ENCODE peak calls at places on chromosomes 12 and 14, in seven cellular contexts. One of them, this sample, is unnamed.

GRCh38 chr14:54709444-54709843 is 142.5 kb downstream of the SAMD4A start:
- DNase-seq in K562: no peak
- DNase-seq in ELR: no peak
- DNase-seq in activated CD4-positive, alpha-beta T cell treated with anti-CD3 and anti-CD28 coated beads, Interleukin-2, amount 10 ng/mL, durations not matched to agents 7 days and 5 days: no peak
- DNase-seq in NCI-H1417 treated with DMSO at 0.1 percent for 48 hours: no peak
- DNase-seq in neuronal stem cell: no peak
- DNase-seq in AG04450: no peak
- DNase-seq in this sample: no peak

GRCh38 chr12:131199221-131199620 is 245.5 kb downstream of the ADGRD1 start:
- DNase-seq in K562: no peak
- DNase-seq in ELR: no peak
- DNase-seq in activated CD4-positive, alpha-beta T cell treated with anti-CD3 and anti-CD28 coated beads, Interleukin-2, amount 10 ng/mL, durations not matched to agents 7 days and 5 days: no peak
- DNase-seq in NCI-H1417 treated with DMSO at 0.1 percent for 48 hours: no peak
- DNase-seq in neuronal stem cell: no peak
- DNase-seq in AG04450: no peak
- DNase-seq in this sample: no peak

GRCh38 chr12:79121486-79121885 is 256.9 kb downstream of the SYT1 start:
- DNase-seq in K562: peak; percentile 5
- DNase-seq in ELR: peak; percentile 15
- DNase-seq in activated CD4-positive, alpha-beta T cell treated with anti-CD3 and anti-CD28 coated beads, Interleukin-2, amount 10 ng/mL, durations not matched to agents 7 days and 5 days: no peak
- DNase-seq in NCI-H1417 treated with DMSO at 0.1 percent for 48 hours: no peak
- DNase-seq in neuronal stem cell: no peak
- DNase-seq in AG04450: no peak
- DNase-seq in this sample: peak; percentile 15

GRCh38 chr12:28059678-28060077 is 87.1 kb upstream of the PTHLH start:
- DNase-seq in K562: no peak
- DNase-seq in ELR: no peak
- DNase-seq in activated CD4-positive, alpha-beta T cell treated with anti-CD3 and anti-CD28 coated beads, Interleukin-2, amount 10 ng/mL, durations not matched to agents 7 days and 5 days: no peak
- DNase-seq in NCI-H1417 treated with DMSO at 0.1 percent for 48 hours: no peak
- DNase-seq in neuronal stem cell: no peak
- DNase-seq in AG04450: no peak
- DNase-seq in this sample: no peak

GRCh38 chr12:106425061-106425706 is 67.6 kb downstream of the POLR3B start:
- DNase-seq in K562: peak; percentile 12
- DNase-seq in ELR: no peak
- DNase-seq in activated CD4-positive, alpha-beta T cell treated with anti-CD3 and anti-CD28 coated beads, Interleukin-2, amount 10 ng/mL, durations not matched to agents 7 days and 5 days: no peak
- DNase-seq in NCI-H1417 treated with DMSO at 0.1 percent for 48 hours: no peak
- DNase-seq in neuronal stem cell: no peak
- DNase-seq in AG04450: no peak
- DNase-seq in this sample: no peak

GRCh38 chr12:14993537-14994266 is 20.9 kb downstream of the PDE6H start:
- DNase-seq in K562: no peak
- DNase-seq in ELR: peak; percentile 56
- DNase-seq in activated CD4-positive, alpha-beta T cell treated with anti-CD3 and anti-CD28 coated beads, Interleukin-2, amount 10 ng/mL, durations not matched to agents 7 days and 5 days: no peak
- DNase-seq in NCI-H1417 treated with DMSO at 0.1 percent for 48 hours: no peak
- DNase-seq in neuronal stem cell: no peak
- DNase-seq in AG04450: no peak
- DNase-seq in this sample: peak; percentile 44

GRCh38 chr14:90970167-90970600 is 90.3 kb downstream of the RPS6KA5 start:
- DNase-seq in K562: no peak
- DNase-seq in ELR: peak; percentile 48
- DNase-seq in activated CD4-positive, alpha-beta T cell treated with anti-CD3 and anti-CD28 coated beads, Interleukin-2, amount 10 ng/mL, durations not matched to agents 7 days and 5 days: no peak
- DNase-seq in NCI-H1417 treated with DMSO at 0.1 percent for 48 hours: no peak
- DNase-seq in neuronal stem cell: no peak
- DNase-seq in AG04450: no peak
- DNase-seq in this sample: peak; percentile 4

GRCh38 chr12:81255947-81256346 is 178.1 kb downstream of the ACSS3 start:
- DNase-seq in K562: no peak
- DNase-seq in ELR: no peak
- DNase-seq in activated CD4-positive, alpha-beta T cell treated with anti-CD3 and anti-CD28 coated beads, Interleukin-2, amount 10 ng/mL, durations not matched to agents 7 days and 5 days: no peak
- DNase-seq in NCI-H1417 treated with DMSO at 0.1 percent for 48 hours: no peak
- DNase-seq in neuronal stem cell: no peak
- DNase-seq in AG04450: no peak
- DNase-seq in this sample: no peak

GRCh38 chr12:613996-614726 is 49.1 kb downstream of the NINJ2 start:
- DNase-seq in K562: no peak
- DNase-seq in ELR: peak; percentile 31
- DNase-seq in activated CD4-positive, alpha-beta T cell treated with anti-CD3 and anti-CD28 coated beads, Interleukin-2, amount 10 ng/mL, durations not matched to agents 7 days and 5 days: peak; percentile 32
- DNase-seq in NCI-H1417 treated with DMSO at 0.1 percent for 48 hours: no peak
- DNase-seq in neuronal stem cell: no peak
- DNase-seq in AG04450: no peak
- DNase-seq in this sample: no peak

GRCh38 chr12:53825246-53826081 is 73.7 kb upstream of the CISTR start:
- DNase-seq in K562: no peak
- DNase-seq in ELR: peak; percentile 90
- DNase-seq in activated CD4-positive, alpha-beta T cell treated with anti-CD3 and anti-CD28 coated beads, Interleukin-2, amount 10 ng/mL, durations not matched to agents 7 days and 5 days: no peak
- DNase-seq in NCI-H1417 treated with DMSO at 0.1 percent for 48 hours: no peak
- DNase-seq in neuronal stem cell: no peak
- DNase-seq in AG04450: no peak
- DNase-seq in this sample: peak; percentile 73

GRCh38 chr12:71109834-71110233 is 48.0 kb downstream of the TSPAN8 start:
- DNase-seq in K562: no peak
- DNase-seq in ELR: no peak
- DNase-seq in activated CD4-positive, alpha-beta T cell treated with anti-CD3 and anti-CD28 coated beads, Interleukin-2, amount 10 ng/mL, durations not matched to agents 7 days and 5 days: no peak
- DNase-seq in NCI-H1417 treated with DMSO at 0.1 percent for 48 hours: no peak
- DNase-seq in neuronal stem cell: no peak
- DNase-seq in AG04450: no peak
- DNase-seq in this sample: no peak

GRCh38 chr14:23877538-23878180 is 75.9 kb upstream of the DHRS4 start:
- DNase-seq in K562: no peak
- DNase-seq in ELR: no peak
- DNase-seq in activated CD4-positive, alpha-beta T cell treated with anti-CD3 and anti-CD28 coated beads, Interleukin-2, amount 10 ng/mL, durations not matched to agents 7 days and 5 days: no peak
- DNase-seq in NCI-H1417 treated with DMSO at 0.1 percent for 48 hours: no peak
- DNase-seq in neuronal stem cell: no peak
- DNase-seq in AG04450: no peak
- DNase-seq in this sample: no peak

GRCh38 chr14:69354383-69355154 is 43.5 kb downstream of the ERH start:
- DNase-seq in K562: no peak
- DNase-seq in ELR: no peak
- DNase-seq in activated CD4-positive, alpha-beta T cell treated with anti-CD3 and anti-CD28 coated beads, Interleukin-2, amount 10 ng/mL, durations not matched to agents 7 days and 5 days: peak; percentile 69
- DNase-seq in NCI-H1417 treated with DMSO at 0.1 percent for 48 hours: no peak
- DNase-seq in neuronal stem cell: no peak
- DNase-seq in AG04450: no peak
- DNase-seq in this sample: no peak

GRCh38 chr12:779745-780734 is 27.7 kb downstream of the WNK1 start:
- DNase-seq in K562: no peak
- DNase-seq in ELR: peak; percentile 84
- DNase-seq in activated CD4-positive, alpha-beta T cell treated with anti-CD3 and anti-CD28 coated beads, Interleukin-2, amount 10 ng/mL, durations not matched to agents 7 days and 5 days: no peak
- DNase-seq in NCI-H1417 treated with DMSO at 0.1 percent for 48 hours: no peak
- DNase-seq in neuronal stem cell: no peak
- DNase-seq in AG04450: peak; percentile 7
- DNase-seq in this sample: peak; percentile 79

GRCh38 chr12:132285991-132286681 is 43.3 kb downstream of the GALNT9 start:
- DNase-seq in K562: no peak
- DNase-seq in ELR: peak; percentile 24
- DNase-seq in activated CD4-positive, alpha-beta T cell treated with anti-CD3 and anti-CD28 coated beads, Interleukin-2, amount 10 ng/mL, durations not matched to agents 7 days and 5 days: no peak
- DNase-seq in NCI-H1417 treated with DMSO at 0.1 percent for 48 hours: no peak
- DNase-seq in neuronal stem cell: no peak
- DNase-seq in AG04450: peak; percentile 3
- DNase-seq in this sample: no peak

GRCh38 chr12:15535287-15535895 is 213.1 kb downstream of the PTPRO start:
- DNase-seq in K562: no peak
- DNase-seq in ELR: peak; percentile 9
- DNase-seq in activated CD4-positive, alpha-beta T cell treated with anti-CD3 and anti-CD28 coated beads, Interleukin-2, amount 10 ng/mL, durations not matched to agents 7 days and 5 days: no peak
- DNase-seq in NCI-H1417 treated with DMSO at 0.1 percent for 48 hours: no peak
- DNase-seq in neuronal stem cell: no peak
- DNase-seq in AG04450: no peak
- DNase-seq in this sample: no peak

GRCh38 chr12:105444050-105444808 is 113.7 kb downstream of the C12orf75 start:
- DNase-seq in K562: no peak
- DNase-seq in ELR: no peak
- DNase-seq in activated CD4-positive, alpha-beta T cell treated with anti-CD3 and anti-CD28 coated beads, Interleukin-2, amount 10 ng/mL, durations not matched to agents 7 days and 5 days: no peak
- DNase-seq in NCI-H1417 treated with DMSO at 0.1 percent for 48 hours: no peak
- DNase-seq in neuronal stem cell: no peak
- DNase-seq in AG04450: no peak
- DNase-seq in this sample: no peak

GRCh38 chr14:101248840-101249675 is 312.2 kb upstream of the DIO3 start:
- DNase-seq in K562: no peak
- DNase-seq in ELR: no peak
- DNase-seq in activated CD4-positive, alpha-beta T cell treated with anti-CD3 and anti-CD28 coated beads, Interleukin-2, amount 10 ng/mL, durations not matched to agents 7 days and 5 days: no peak
- DNase-seq in NCI-H1417 treated with DMSO at 0.1 percent for 48 hours: no peak
- DNase-seq in neuronal stem cell: no peak
- DNase-seq in AG04450: no peak
- DNase-seq in this sample: no peak

GRCh38 chr12:117507547-117507946 is 146.1 kb upstream of the NOS1 start:
- DNase-seq in K562: no peak
- DNase-seq in ELR: no peak
- DNase-seq in activated CD4-positive, alpha-beta T cell treated with anti-CD3 and anti-CD28 coated beads, Interleukin-2, amount 10 ng/mL, durations not matched to agents 7 days and 5 days: no peak
- DNase-seq in NCI-H1417 treated with DMSO at 0.1 percent for 48 hours: peak; percentile 94
- DNase-seq in neuronal stem cell: no peak
- DNase-seq in AG04450: no peak
- DNase-seq in this sample: no peak

GRCh38 chr14:96039633-96040311 is 610 bp downstream of the C14orf132 start:
- DNase-seq in K562: no peak
- DNase-seq in ELR: peak; percentile 31
- DNase-seq in activated CD4-positive, alpha-beta T cell treated with anti-CD3 and anti-CD28 coated beads, Interleukin-2, amount 10 ng/mL, durations not matched to agents 7 days and 5 days: no peak
- DNase-seq in NCI-H1417 treated with DMSO at 0.1 percent for 48 hours: peak; percentile 51
- DNase-seq in neuronal stem cell: peak; percentile 46
- DNase-seq in AG04450: no peak
- DNase-seq in this sample: no peak

GRCh38 chr14:103729496-103730448 is 14.2 kb downstream of the ZFYVE21 start:
- DNase-seq in K562: no peak
- DNase-seq in ELR: no peak
- DNase-seq in activated CD4-positive, alpha-beta T cell treated with anti-CD3 and anti-CD28 coated beads, Interleukin-2, amount 10 ng/mL, durations not matched to agents 7 days and 5 days: no peak
- DNase-seq in NCI-H1417 treated with DMSO at 0.1 percent for 48 hours: no peak
- DNase-seq in neuronal stem cell: no peak
- DNase-seq in AG04450: no peak
- DNase-seq in this sample: no peak

GRCh38 chr12:39605501-39605900 is 14.1 kb downstream of the ABCD2 start:
- DNase-seq in K562: no peak
- DNase-seq in ELR: peak; percentile 31
- DNase-seq in activated CD4-positive, alpha-beta T cell treated with anti-CD3 and anti-CD28 coated beads, Interleukin-2, amount 10 ng/mL, durations not matched to agents 7 days and 5 days: no peak
- DNase-seq in NCI-H1417 treated with DMSO at 0.1 percent for 48 hours: no peak
- DNase-seq in neuronal stem cell: no peak
- DNase-seq in AG04450: no peak
- DNase-seq in this sample: peak; percentile 55

GRCh38 chr12:85874064-85874463 is at the start of gene NTS:
- DNase-seq in K562: no peak
- DNase-seq in ELR: peak; percentile 57
- DNase-seq in activated CD4-positive, alpha-beta T cell treated with anti-CD3 and anti-CD28 coated beads, Interleukin-2, amount 10 ng/mL, durations not matched to agents 7 days and 5 days: no peak
- DNase-seq in NCI-H1417 treated with DMSO at 0.1 percent for 48 hours: no peak
- DNase-seq in neuronal stem cell: peak; percentile 31
- DNase-seq in AG04450: no peak
- DNase-seq in this sample: no peak

GRCh38 chr12:1594045-1594294 is 411 bp downstream of the FBXL14 start:
- DNase-seq in K562: no peak
- DNase-seq in ELR: peak; percentile 82
- DNase-seq in activated CD4-positive, alpha-beta T cell treated with anti-CD3 and anti-CD28 coated beads, Interleukin-2, amount 10 ng/mL, durations not matched to agents 7 days and 5 days: no peak
- DNase-seq in NCI-H1417 treated with DMSO at 0.1 percent for 48 hours: no peak
- DNase-seq in neuronal stem cell: no peak
- DNase-seq in AG04450: no peak
- DNase-seq in this sample: peak; percentile 77

GRCh38 chr12:25558566-25558965 is 5.5 kb upstream of the LMNTD1 start:
- DNase-seq in K562: no peak
- DNase-seq in ELR: peak; percentile 59
- DNase-seq in activated CD4-positive, alpha-beta T cell treated with anti-CD3 and anti-CD28 coated beads, Interleukin-2, amount 10 ng/mL, durations not matched to agents 7 days and 5 days: no peak
- DNase-seq in NCI-H1417 treated with DMSO at 0.1 percent for 48 hours: no peak
- DNase-seq in neuronal stem cell: no peak
- DNase-seq in AG04450: no peak
- DNase-seq in this sample: no peak

GRCh38 chr12:62977419-62977818 is 42.5 kb upstream of the PPM1H start:
- DNase-seq in K562: no peak
- DNase-seq in ELR: peak; percentile 63
- DNase-seq in activated CD4-positive, alpha-beta T cell treated with anti-CD3 and anti-CD28 coated beads, Interleukin-2, amount 10 ng/mL, durations not matched to agents 7 days and 5 days: no peak
- DNase-seq in NCI-H1417 treated with DMSO at 0.1 percent for 48 hours: no peak
- DNase-seq in neuronal stem cell: no peak
- DNase-seq in AG04450: no peak
- DNase-seq in this sample: no peak

GRCh38 chr12:68767191-68767590 is 21.2 kb downstream of the SLC35E3 start:
- DNase-seq in K562: no peak
- DNase-seq in ELR: no peak
- DNase-seq in activated CD4-positive, alpha-beta T cell treated with anti-CD3 and anti-CD28 coated beads, Interleukin-2, amount 10 ng/mL, durations not matched to agents 7 days and 5 days: no peak
- DNase-seq in NCI-H1417 treated with DMSO at 0.1 percent for 48 hours: no peak
- DNase-seq in neuronal stem cell: no peak
- DNase-seq in AG04450: no peak
- DNase-seq in this sample: no peak

GRCh38 chr12:68479261-68479581 is 131.5 kb upstream of the RAP1B start:
- DNase-seq in K562: no peak
- DNase-seq in ELR: no peak
- DNase-seq in activated CD4-positive, alpha-beta T cell treated with anti-CD3 and anti-CD28 coated beads, Interleukin-2, amount 10 ng/mL, durations not matched to agents 7 days and 5 days: no peak
- DNase-seq in NCI-H1417 treated with DMSO at 0.1 percent for 48 hours: no peak
- DNase-seq in neuronal stem cell: no peak
- DNase-seq in AG04450: peak; percentile 46
- DNase-seq in this sample: no peak

GRCh38 chr12:108484431-108484830 is 30.6 kb upstream of the FICD start:
- DNase-seq in K562: no peak
- DNase-seq in ELR: no peak
- DNase-seq in activated CD4-positive, alpha-beta T cell treated with anti-CD3 and anti-CD28 coated beads, Interleukin-2, amount 10 ng/mL, durations not matched to agents 7 days and 5 days: no peak
- DNase-seq in NCI-H1417 treated with DMSO at 0.1 percent for 48 hours: no peak
- DNase-seq in neuronal stem cell: no peak
- DNase-seq in AG04450: no peak
- DNase-seq in this sample: no peak

GRCh38 chr14:93033983-93034670 is 81.6 kb downstream of the ITPK1 start:
- DNase-seq in K562: peak; percentile 53
- DNase-seq in ELR: peak; percentile 45
- DNase-seq in activated CD4-positive, alpha-beta T cell treated with anti-CD3 and anti-CD28 coated beads, Interleukin-2, amount 10 ng/mL, durations not matched to agents 7 days and 5 days: peak; percentile 50
- DNase-seq in NCI-H1417 treated with DMSO at 0.1 percent for 48 hours: no peak
- DNase-seq in neuronal stem cell: no peak
- DNase-seq in AG04450: no peak
- DNase-seq in this sample: no peak

GRCh38 chr12:100520048-100520769 is 46.5 kb downstream of the NR1H4 start:
- DNase-seq in K562: no peak
- DNase-seq in ELR: no peak
- DNase-seq in activated CD4-positive, alpha-beta T cell treated with anti-CD3 and anti-CD28 coated beads, Interleukin-2, amount 10 ng/mL, durations not matched to agents 7 days and 5 days: no peak
- DNase-seq in NCI-H1417 treated with DMSO at 0.1 percent for 48 hours: no peak
- DNase-seq in neuronal stem cell: no peak
- DNase-seq in AG04450: no peak
- DNase-seq in this sample: no peak

GRCh38 chr12:108078428-108078827 is 50.7 kb upstream of the WSCD2 start:
- DNase-seq in K562: no peak
- DNase-seq in ELR: no peak
- DNase-seq in activated CD4-positive, alpha-beta T cell treated with anti-CD3 and anti-CD28 coated beads, Interleukin-2, amount 10 ng/mL, durations not matched to agents 7 days and 5 days: no peak
- DNase-seq in NCI-H1417 treated with DMSO at 0.1 percent for 48 hours: no peak
- DNase-seq in neuronal stem cell: no peak
- DNase-seq in AG04450: no peak
- DNase-seq in this sample: no peak

GRCh38 chr14:99682809-99683618 is 1.1 kb upstream of the CYP46A1 start:
- DNase-seq in K562: peak; percentile 66
- DNase-seq in ELR: peak; percentile 81
- DNase-seq in activated CD4-positive, alpha-beta T cell treated with anti-CD3 and anti-CD28 coated beads, Interleukin-2, amount 10 ng/mL, durations not matched to agents 7 days and 5 days: peak; percentile 84
- DNase-seq in NCI-H1417 treated with DMSO at 0.1 percent for 48 hours: no peak
- DNase-seq in neuronal stem cell: peak; percentile 83
- DNase-seq in AG04450: peak; percentile 21
- DNase-seq in this sample: peak; percentile 61

GRCh38 chr12:58532855-58533608 is 387.3 kb downstream of the LRIG3 start:
- DNase-seq in K562: no peak
- DNase-seq in ELR: no peak
- DNase-seq in activated CD4-positive, alpha-beta T cell treated with anti-CD3 and anti-CD28 coated beads, Interleukin-2, amount 10 ng/mL, durations not matched to agents 7 days and 5 days: no peak
- DNase-seq in NCI-H1417 treated with DMSO at 0.1 percent for 48 hours: no peak
- DNase-seq in neuronal stem cell: no peak
- DNase-seq in AG04450: no peak
- DNase-seq in this sample: no peak